ENCODE peak calls at places on chromosomes 12 and 14, in ten cellular contexts. A is breast epithelium, O is ovary, D is heart left ventricle, S is tibial nerve, Q is body of pancreas, M is stomach, V is suprapubic skin, H is K562, J is A549. I is an unnamed sample.

GRCh38 chr14:28671425-28671824 is 95.2 kb upstream of the FOXG1 start:
- DNase-seq in H (no peak), V (no peak), Q (no peak), J (no peak), D (no peak), A (no peak), O (no peak), S (no peak), M (no peak), I (no peak)

GRCh38 chr12:71694099-71694820 is 8.4 kb downstream of the TMEM19 start:
- DNase-seq in S (no peak), M (no peak), V (no peak), Q (no peak), O (no peak), D (no peak), H (no peak), J (no peak), A (no peak), I (no peak)

GRCh38 chr12:52395761-52396434 is 10.2 kb downstream of the KRT82 start:
- DNase-seq in M (no peak), Q (peak), H (peak), O (peak), S (peak), J (peak), A (no peak), D (no peak), V (no peak), I (no peak)

GRCh38 chr14:102776761-102777710 is at the start of gene TRAF3:
- DNase-seq in J (peak), S (no peak), M (peak), O (peak), H (peak), Q (peak), V (no peak), A (no peak), D (peak), I (no peak)

GRCh38 chr12:2891240-2892053 is 756 bp downstream of the TULP3 start:
- DNase-seq in M (peak), D (peak), V (no peak), H (no peak), O (peak), A (peak), J (peak), S (no peak), Q (peak), I (peak)

GRCh38 chr12:66092559-66093269 is 37.8 kb downstream of the LLPH start:
- DNase-seq in S (no peak), V (no peak), A (no peak), D (no peak), Q (no peak), H (no peak), M (no peak), O (no peak), J (peak), I (no peak)

GRCh38 chr12:15700595-15700994 is 88.6 kb downstream of the EPS8 start:
- DNase-seq in D (no peak), V (no peak), H (no peak), A (no peak), M (no peak), O (no peak), Q (no peak), S (no peak), J (peak), I (no peak)

GRCh38 chr14:24139272-24139934 is 2.0 kb downstream of the EMC9 start:
- DNase-seq in V (no peak), M (no peak), H (no peak), Q (no peak), A (no peak), O (no peak), J (peak), D (no peak), S (no peak), I (no peak)

GRCh38 chr14:99189201-99189801 is 82.7 kb downstream of the BCL11B start:
- DNase-seq in O (no peak), H (no peak), A (peak), D (no peak), M (no peak), V (no peak), S (no peak), Q (no peak), J (no peak), I (no peak)

GRCh38 chr14:102323102-102323501 is 3.6 kb downstream of the ZNF839 start:
- DNase-seq in V (peak), A (peak), H (no peak), J (peak), S (peak), M (peak), O (peak), Q (peak), D (no peak), I (peak)

GRCh38 chr14:80584638-80585505 is 356.7 kb downstream of the CEP128 start:
- DNase-seq in S (no peak), H (no peak), O (no peak), J (peak), Q (no peak), M (no peak), A (no peak), D (no peak), V (no peak), I (no peak)

GRCh38 chr14:20794644-20795369 is 7.8 kb downstream of the RNASE1 start:
- DNase-seq in H (no peak), Q (no peak), M (no peak), V (no peak), J (no peak), S (no peak), D (no peak), O (no peak), A (no peak), I (no peak)

GRCh38 chr14:58738189-58738836 is 100.6 kb downstream of the DACT1 start:
- DNase-seq in H (no peak), D (no peak), M (no peak), J (peak), O (no peak), S (no peak), A (no peak), V (no peak), Q (no peak), I (no peak)

GRCh38 chr14:84343637-84344036 is 1186.3 kb upstream of the FLRT2 start:
- DNase-seq in V (no peak), M (no peak), J (no peak), S (no peak), Q (no peak), A (no peak), O (no peak), D (no peak), H (no peak), I (no peak)

GRCh38 chr14:94945615-94946014 is 175.7 kb upstream of the GSC start:
- DNase-seq in M (no peak), V (no peak), D (no peak), Q (no peak), O (no peak), H (no peak), J (no peak), S (no peak), A (no peak), I (peak)

GRCh38 chr12:95674631-95675030 is 115.9 kb downstream of the NTN4 start:
- DNase-seq in V (no peak), O (no peak), D (no peak), M (no peak), S (no peak), Q (no peak), J (no peak), A (no peak), H (no peak), I (no peak)

GRCh38 chr14:31080060-31080459 is 53.9 kb upstream of the STRN3 start:
- DNase-seq in D (no peak), S (no peak), M (no peak), Q (no peak), J (peak), A (no peak), H (no peak), V (no peak), O (no peak), I (no peak)

GRCh38 chr14:99728231-99728920 is 44.3 kb downstream of the CYP46A1 start:
- DNase-seq in D (peak), V (peak), A (peak), M (peak), J (no peak), S (no peak), H (no peak), O (peak), Q (peak), I (no peak)

DNA sequence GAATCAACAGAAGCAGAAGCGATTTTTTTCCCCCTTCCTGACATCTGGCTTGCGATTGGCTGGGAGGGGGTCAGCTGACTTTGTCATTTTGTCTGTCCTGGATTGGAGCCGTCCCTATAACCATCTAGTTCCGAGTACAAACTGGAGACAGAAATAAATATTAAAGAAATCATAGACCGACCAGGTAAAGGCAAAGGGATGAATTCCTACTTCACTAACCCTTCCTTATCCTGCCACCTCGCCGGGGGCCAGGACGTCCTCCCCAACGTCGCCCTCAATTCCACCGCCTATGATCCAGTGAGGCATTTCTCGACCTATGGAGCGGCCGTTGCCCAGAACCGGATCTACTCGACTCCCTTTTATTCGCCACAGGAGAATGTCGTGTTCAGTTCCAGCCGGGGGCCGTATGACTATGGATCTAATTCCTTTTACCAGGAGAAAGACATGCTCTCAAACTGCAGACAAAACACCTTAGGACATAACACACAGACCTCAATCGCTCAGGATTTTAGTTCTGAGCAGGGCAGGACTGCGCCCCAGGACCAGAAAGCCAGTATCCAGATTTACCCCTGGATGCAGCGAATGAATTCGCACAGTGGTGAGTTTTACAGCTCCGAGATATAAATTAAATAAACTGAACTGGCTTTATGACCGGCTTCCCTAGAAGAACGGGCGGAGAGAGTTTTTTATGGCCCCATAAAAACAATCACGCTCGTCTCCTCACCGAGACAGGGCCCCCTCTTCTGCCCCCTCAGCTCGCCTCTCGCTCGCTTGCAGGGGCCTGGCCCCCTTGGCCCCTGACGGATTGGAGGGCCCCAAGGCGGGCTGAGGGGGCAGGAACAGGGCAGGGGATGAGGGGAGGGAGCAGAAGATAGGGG is at the start of gene HOXC6:
- DNase-seq in A (peak), S (no peak), J (peak), O (peak), Q (no peak), D (no peak), M (no peak), V (no peak), H (peak), I (no peak)
- H3K4me3 ChIP-seq in A (peak), S (peak), J (peak), O (peak), Q (no peak), D (no peak), M (peak), V (peak), H (peak), I (peak)

GRCh38 chr14:91367173-91368171 is 50.1 kb downstream of the CCDC88C start:
- DNase-seq in J (peak), V (no peak), S (no peak), O (no peak), M (peak), D (no peak), Q (peak), H (no peak), A (peak), I (no peak)
- TF ChIP-seq POLR2A in J (no peak), V (no peak), S (no peak), O (no peak), M (no peak), D (no peak), Q (no peak), H (no peak), A (no peak), I (no peak)

GRCh38 chr14:89537911-89538310 is 120.9 kb upstream of the FOXN3 start:
- DNase-seq in M (no peak), D (no peak), S (no peak), O (no peak), H (no peak), J (no peak), V (no peak), Q (no peak), A (no peak), I (no peak)
- TF ChIP-seq CTCF in M (no peak), D (no peak), S (no peak), O (no peak), H (no peak), J (no peak), V (no peak), Q (no peak), A (no peak), I (no peak)

GRCh38 chr12:116236148-116236731 is 41.3 kb downstream of the MED13L start:
- DNase-seq in O (peak), V (no peak), J (peak), Q (peak), A (no peak), H (peak), M (peak), D (peak), S (peak), I (peak)

GRCh38 chr12:116241157-116241772 is 36.2 kb downstream of the MED13L start:
- DNase-seq in A (no peak), Q (no peak), M (no peak), D (no peak), V (no peak), H (no peak), S (no peak), O (no peak), J (no peak), I (no peak)

GRCh38 chr12:116233669-116234068 is 43.8 kb downstream of the MED13L start:
- DNase-seq in M (no peak), O (no peak), V (no peak), A (no peak), S (no peak), H (no peak), D (no peak), Q (no peak), J (no peak), I (no peak)

GRCh38 chr12:116236986-116237385 is 40.5 kb downstream of the MED13L start:
- DNase-seq in S (no peak), A (no peak), M (no peak), D (peak), V (no peak), J (no peak), H (peak), O (no peak), Q (no peak), I (no peak)

GRCh38 chr12:116238149-116238548 is 39.3 kb downstream of the MED13L start:
- DNase-seq in A (no peak), S (no peak), H (no peak), M (no peak), D (no peak), J (no peak), V (no peak), Q (no peak), O (no peak), I (no peak)
- H3K4me3 ChIP-seq in A (no peak), S (no peak), H (no peak), M (no peak), D (no peak), J (no peak), V (no peak), Q (no peak), O (no peak), I (no peak)

GRCh38 chr12:79690606-79691298 is at the start of gene PAWR:
- DNase-seq in A (peak), H (no peak), J (peak), O (peak), M (peak), V (peak), D (peak), S (peak), Q (peak), I (peak)

GRCh38 chr12:79688376-79689040 is 2.3 kb downstream of the PAWR start:
- DNase-seq in H (no peak), Q (no peak), S (no peak), D (no peak), O (no peak), V (no peak), J (no peak), M (no peak), A (no peak), I (no peak)

GRCh38 chr12:79689041-79689476 is 1.7 kb downstream of the PAWR start:
- DNase-seq in V (no peak), H (no peak), M (no peak), O (no peak), S (no peak), Q (no peak), J (peak), D (no peak), A (no peak), I (no peak)

GRCh38 chr12:79690156-79690605 is 583 bp downstream of the PAWR start:
- DNase-seq in S (no peak), Q (peak), J (peak), A (no peak), H (no peak), D (peak), V (no peak), O (peak), M (peak), I (no peak)

DNA sequence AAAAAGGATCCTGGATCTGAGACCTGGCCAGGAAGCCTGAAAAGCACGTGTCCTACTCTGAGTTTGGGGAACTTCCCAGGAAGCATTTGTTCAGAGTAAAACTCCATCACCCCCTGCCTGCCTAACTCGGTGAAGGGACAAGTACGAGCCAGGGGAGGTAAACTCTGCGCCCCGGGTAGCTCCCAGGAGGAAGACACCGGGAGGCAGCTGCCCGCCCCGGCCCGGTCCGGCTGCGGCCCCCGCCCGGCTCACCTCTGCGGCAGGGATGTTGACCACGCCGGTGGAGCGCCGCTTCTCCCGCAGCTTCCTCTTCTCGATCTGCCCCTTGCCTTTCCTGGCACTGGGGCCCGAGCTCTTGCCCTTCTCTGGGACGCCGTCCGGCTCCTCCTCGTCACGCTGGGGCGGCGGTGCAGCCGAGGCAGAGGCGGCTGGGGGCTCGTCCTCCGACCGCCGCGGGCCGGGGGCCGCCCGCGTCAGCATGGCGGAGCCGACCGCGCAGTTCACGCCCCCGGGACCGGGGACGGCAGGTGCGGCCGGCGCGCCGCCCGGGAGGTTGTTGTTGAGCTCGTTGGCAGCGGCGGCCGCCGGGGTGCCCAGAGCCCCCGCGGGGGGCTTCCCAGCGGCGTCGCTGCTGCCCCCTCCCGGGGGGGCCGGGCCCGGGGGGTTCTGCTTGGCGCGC is 1.1 kb downstream of the PAWR start:
- DNase-seq in J (peak), H (no peak), D (peak), S (no peak), A (no peak), M (peak), O (peak), V (no peak), Q (peak), I (peak)
- TF ChIP-seq POLR2A in J (no peak), H (no peak), D (no peak), S (no peak), A (no peak), M (no peak), O (no peak), V (no peak), Q (peak), I (no peak)

GRCh38 chr12:125467363-125467762 is 402.1 kb downstream of the AACS start:
- DNase-seq in D (no peak), V (no peak), A (no peak), O (no peak), J (no peak), M (no peak), S (no peak), H (no peak), Q (no peak), I (no peak)

GRCh38 chr12:125461831-125462230 is 396.6 kb downstream of the AACS start:
- DNase-seq in M (no peak), A (no peak), Q (no peak), V (no peak), H (peak), O (no peak), D (no peak), S (no peak), J (peak), I (no peak)
- TF ChIP-seq CTCF in M (no peak), A (no peak), Q (no peak), V (no peak), H (no peak), O (no peak), D (no peak), S (no peak), J (no peak), I (no peak)

GRCh38 chr12:122064780-122065588 is 13.6 kb upstream of the MLXIP start:
- DNase-seq in J (peak), Q (peak), H (peak), O (peak), D (no peak), A (no peak), V (no peak), M (no peak), S (no peak), I (no peak)
- H3K4me3 ChIP-seq in J (no peak), Q (peak), H (peak), O (peak), D (no peak), A (no peak), V (no peak), M (no peak), S (no peak), I (no peak)

GRCh38 chr12:120199595-120200306 is 1.2 kb downstream of the RPLP0 start:
- DNase-seq in Q (no peak), D (no peak), S (no peak), M (no peak), V (no peak), H (no peak), O (peak), J (no peak), A (no peak), I (no peak)
- TF ChIP-seq POLR2A in Q (no peak), D (no peak), S (no peak), M (no peak), V (no peak), H (no peak), O (no peak), J (no peak), A (no peak), I (no peak)

GRCh38 chr14:64841121-64841611 is 38.5 kb downstream of the SPTB start:
- DNase-seq in O (no peak), A (no peak), Q (no peak), J (peak), S (no peak), M (no peak), D (no peak), H (peak), V (no peak), I (peak)
- TF ChIP-seq CTCF in O (no peak), A (no peak), Q (no peak), J (peak), S (peak), M (no peak), D (peak), H (peak), V (no peak), I (no peak)

GRCh38 chr14:73027546-73027945 is 640 bp upstream of the ZFYVE1 start:
- DNase-seq in Q (no peak), A (no peak), M (no peak), S (no peak), V (no peak), D (no peak), H (no peak), J (no peak), O (no peak), I (no peak)
- H3K4me3 ChIP-seq in Q (no peak), A (peak), M (peak), S (peak), V (peak), D (peak), H (peak), J (peak), O (peak), I (no peak)

I was measured in lower leg skin.